ENCODE peak calls at places on chromosomes 4 and X, in eight cellular contexts. One of them, this sample, is unnamed.

GRCh38 chr4:1565598-1566295 is 118.4 kb downstream of the FAM53A start:
- DNase-seq in omental fat pad: no peak
- DNase-seq in OCI-LY7: no peak
- DNase-seq in H9: no peak
- DNase-seq in GM13977: no peak
- DNase-seq in HCT116: no peak
- DNase-seq in MM.1S: no peak
- DNase-seq in PC-3: no peak
- DNase-seq in this sample: peak

GRCh38 chr4:146275370-146275769 is 61.0 kb downstream of the REELD1 start:
- DNase-seq in omental fat pad: no peak
- DNase-seq in OCI-LY7: no peak
- DNase-seq in H9: no peak
- DNase-seq in GM13977: no peak
- DNase-seq in HCT116: no peak
- DNase-seq in MM.1S: no peak
- DNase-seq in PC-3: no peak
- DNase-seq in this sample: no peak

GRCh38 chrX:7372843-7373525 is 225.0 kb upstream of the PUDP start:
- DNase-seq in omental fat pad: no peak
- DNase-seq in OCI-LY7: no peak
- DNase-seq in H9: no peak
- DNase-seq in GM13977: no peak
- DNase-seq in HCT116: no peak
- DNase-seq in MM.1S: no peak
- DNase-seq in PC-3: peak
- DNase-seq in this sample: no peak

GRCh38 chr4:81021526-81021944 is 9.0 kb upstream of the BMP3 start:
- DNase-seq in omental fat pad: no peak
- DNase-seq in OCI-LY7: no peak
- DNase-seq in H9: no peak
- DNase-seq in GM13977: no peak
- DNase-seq in HCT116: no peak
- DNase-seq in MM.1S: no peak
- DNase-seq in PC-3: peak
- DNase-seq in this sample: no peak

GRCh38 chr4:111736516-111736915 is 408.7 kb upstream of the FAM241A start:
- DNase-seq in omental fat pad: no peak
- DNase-seq in OCI-LY7: no peak
- DNase-seq in H9: no peak
- DNase-seq in GM13977: no peak
- DNase-seq in HCT116: no peak
- DNase-seq in MM.1S: no peak
- DNase-seq in PC-3: no peak
- DNase-seq in this sample: no peak

GRCh38 chrX:30488092-30488491 is 89.5 kb downstream of the TASL start:
- DNase-seq in omental fat pad: no peak
- DNase-seq in OCI-LY7: no peak
- DNase-seq in H9: no peak
- DNase-seq in GM13977: peak
- DNase-seq in HCT116: peak
- DNase-seq in MM.1S: peak
- DNase-seq in PC-3: peak
- DNase-seq in this sample: no peak

GRCh38 chr4:152010680-152011079 is 249.9 kb upstream of the GATB start:
- DNase-seq in omental fat pad: no peak
- DNase-seq in OCI-LY7: no peak
- DNase-seq in H9: no peak
- DNase-seq in GM13977: no peak
- DNase-seq in HCT116: no peak
- DNase-seq in MM.1S: no peak
- DNase-seq in PC-3: peak
- DNase-seq in this sample: no peak

GRCh38 chr4:112885897-112886296 is 163.6 kb upstream of the ANK2 start:
- DNase-seq in omental fat pad: no peak
- DNase-seq in OCI-LY7: no peak
- DNase-seq in H9: no peak
- DNase-seq in GM13977: no peak
- DNase-seq in HCT116: no peak
- DNase-seq in MM.1S: no peak
- DNase-seq in PC-3: no peak
- DNase-seq in this sample: peak

GRCh38 chrX:63740382-63740781 is 44.6 kb downstream of the ARHGEF9 start:
- DNase-seq in omental fat pad: no peak
- DNase-seq in OCI-LY7: no peak
- DNase-seq in H9: no peak
- DNase-seq in GM13977: no peak
- DNase-seq in HCT116: no peak
- DNase-seq in MM.1S: peak
- DNase-seq in PC-3: no peak
- DNase-seq in this sample: no peak

GRCh38 chr4:39410415-39410814 is 3.7 kb downstream of the KLB start:
- DNase-seq in omental fat pad: no peak
- DNase-seq in OCI-LY7: peak
- DNase-seq in H9: no peak
- DNase-seq in GM13977: no peak
- DNase-seq in HCT116: no peak
- DNase-seq in MM.1S: no peak
- DNase-seq in PC-3: peak
- DNase-seq in this sample: no peak
- TF ChIP-seq CTCF in omental fat pad: no peak
- TF ChIP-seq CTCF in OCI-LY7: peak
- TF ChIP-seq CTCF in H9: no peak
- TF ChIP-seq CTCF in GM13977: peak
- TF ChIP-seq CTCF in HCT116: no peak
- TF ChIP-seq CTCF in MM.1S: no peak
- TF ChIP-seq CTCF in PC-3: peak
- TF ChIP-seq CTCF in this sample: no peak

DNA sequence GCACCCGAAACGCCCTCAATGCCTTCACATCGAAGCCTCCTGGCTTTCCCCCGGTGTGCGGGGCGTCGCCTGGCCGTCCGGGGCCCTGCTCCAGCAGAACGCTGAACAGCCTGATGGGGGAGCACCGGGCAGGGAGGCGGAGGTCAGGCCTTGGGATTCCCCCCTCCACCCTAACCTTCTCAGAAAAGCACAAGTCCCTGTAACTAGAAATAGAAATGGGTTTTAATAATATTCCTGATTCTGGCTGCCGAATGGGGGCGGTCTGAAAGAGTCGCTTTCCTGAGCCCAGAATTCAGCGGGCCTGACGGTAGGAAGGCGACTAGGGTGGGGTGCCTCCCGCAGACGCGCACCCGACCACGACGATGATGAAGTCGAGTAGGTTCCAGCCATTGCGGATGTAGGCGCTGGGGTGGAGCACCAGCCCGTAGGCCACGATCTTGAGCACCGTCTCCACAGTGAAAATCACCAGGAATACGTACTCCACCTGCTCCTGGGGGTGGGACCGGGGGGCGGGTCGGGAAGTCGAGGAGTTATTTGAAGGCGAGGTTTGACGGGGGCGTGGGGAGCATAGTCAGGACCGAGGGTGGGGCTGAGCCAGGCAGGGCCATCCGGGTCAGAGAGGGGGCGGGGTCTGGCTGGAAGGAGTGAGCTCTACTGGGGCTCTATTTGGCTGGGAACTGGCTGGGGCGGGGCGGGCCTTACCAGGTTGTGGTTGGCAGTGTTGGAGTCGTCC is 2.5 kb downstream of the CACNA1F start:
- DNase-seq in omental fat pad: peak
- DNase-seq in OCI-LY7: no peak
- DNase-seq in H9: peak
- DNase-seq in GM13977: peak
- DNase-seq in HCT116: no peak
- DNase-seq in MM.1S: peak
- DNase-seq in PC-3: no peak
- DNase-seq in this sample: peak
- TF ChIP-seq CTCF in omental fat pad: no peak
- TF ChIP-seq CTCF in OCI-LY7: no peak
- TF ChIP-seq CTCF in H9: peak
- TF ChIP-seq CTCF in GM13977: peak
- TF ChIP-seq CTCF in HCT116: no peak
- TF ChIP-seq CTCF in MM.1S: peak
- TF ChIP-seq CTCF in PC-3: no peak
- TF ChIP-seq CTCF in this sample: no peak

DNA sequence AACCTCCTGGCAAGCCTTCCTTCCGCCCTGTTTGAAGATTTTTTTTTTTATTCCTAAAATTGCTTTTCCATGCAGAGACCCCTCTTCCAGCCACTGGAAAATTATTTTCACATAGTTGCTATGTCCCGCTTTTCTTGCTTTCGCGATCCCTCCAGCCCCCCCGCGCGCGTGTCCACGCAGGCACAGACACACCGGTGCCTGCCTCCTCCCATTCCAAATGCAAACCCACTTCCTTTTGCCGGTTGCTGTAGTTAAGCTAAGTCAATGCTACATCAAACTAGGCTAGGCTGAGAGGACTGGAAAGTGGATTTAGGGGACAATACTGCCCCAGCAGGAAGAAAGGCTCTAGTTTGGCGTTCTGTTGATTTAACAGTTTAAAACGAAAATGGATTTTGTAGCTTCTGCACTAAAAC is 111.0 kb downstream of the DHX15 start:
- DNase-seq in omental fat pad: no peak
- DNase-seq in OCI-LY7: peak
- DNase-seq in H9: no peak
- DNase-seq in GM13977: peak
- DNase-seq in HCT116: no peak
- DNase-seq in MM.1S: peak
- DNase-seq in PC-3: peak
- DNase-seq in this sample: no peak
- TF ChIP-seq CTCF in omental fat pad: no peak
- TF ChIP-seq CTCF in OCI-LY7: peak
- TF ChIP-seq CTCF in H9: peak
- TF ChIP-seq CTCF in GM13977: no peak
- TF ChIP-seq CTCF in HCT116: no peak
- TF ChIP-seq CTCF in MM.1S: no peak
- TF ChIP-seq CTCF in PC-3: peak
- TF ChIP-seq CTCF in this sample: peak

DNA sequence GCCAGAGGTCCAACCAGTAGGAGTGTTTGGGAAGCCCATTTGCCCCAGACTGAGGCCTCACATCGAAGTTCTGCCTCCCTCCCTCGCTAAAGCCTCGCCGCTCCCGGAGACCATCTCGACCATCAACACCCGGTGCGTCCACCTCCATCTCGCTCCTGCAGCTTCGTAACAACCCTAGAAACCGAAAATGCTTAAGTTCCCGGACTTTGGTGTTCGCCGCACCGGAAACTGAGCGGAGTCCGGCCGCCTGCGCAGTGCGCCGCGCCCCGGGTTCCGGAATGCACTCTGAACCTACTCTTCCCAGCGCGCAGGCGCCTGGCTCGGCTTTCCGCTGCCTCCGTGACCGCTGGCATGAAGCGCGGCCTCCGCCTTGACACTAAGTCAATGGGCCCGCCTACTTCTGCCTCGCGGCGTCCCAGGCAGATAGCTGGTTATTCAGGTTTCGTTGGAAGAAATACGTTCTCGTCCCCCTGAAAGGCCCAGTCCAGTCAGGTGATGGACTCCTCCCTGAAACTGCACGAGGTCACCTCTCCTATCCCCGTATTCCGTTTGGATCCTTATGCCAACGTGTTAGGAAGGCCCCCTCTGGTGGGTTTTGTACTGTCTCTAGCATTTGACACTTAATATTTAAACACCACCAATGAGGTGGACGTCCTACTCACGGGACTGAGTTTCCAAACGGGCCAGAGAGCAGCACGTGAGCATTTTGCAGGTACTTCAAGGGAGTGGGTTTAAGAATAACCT is 21.4 kb downstream of the FABP2 start:
- DNase-seq in omental fat pad: peak
- DNase-seq in OCI-LY7: peak
- DNase-seq in H9: peak
- DNase-seq in GM13977: peak
- DNase-seq in HCT116: peak
- DNase-seq in MM.1S: peak
- DNase-seq in PC-3: peak
- DNase-seq in this sample: peak
- TF ChIP-seq CTCF in omental fat pad: no peak
- TF ChIP-seq CTCF in OCI-LY7: peak
- TF ChIP-seq CTCF in H9: peak
- TF ChIP-seq CTCF in GM13977: no peak
- TF ChIP-seq CTCF in HCT116: no peak
- TF ChIP-seq CTCF in MM.1S: peak
- TF ChIP-seq CTCF in PC-3: no peak
- TF ChIP-seq CTCF in this sample: no peak

DNA sequence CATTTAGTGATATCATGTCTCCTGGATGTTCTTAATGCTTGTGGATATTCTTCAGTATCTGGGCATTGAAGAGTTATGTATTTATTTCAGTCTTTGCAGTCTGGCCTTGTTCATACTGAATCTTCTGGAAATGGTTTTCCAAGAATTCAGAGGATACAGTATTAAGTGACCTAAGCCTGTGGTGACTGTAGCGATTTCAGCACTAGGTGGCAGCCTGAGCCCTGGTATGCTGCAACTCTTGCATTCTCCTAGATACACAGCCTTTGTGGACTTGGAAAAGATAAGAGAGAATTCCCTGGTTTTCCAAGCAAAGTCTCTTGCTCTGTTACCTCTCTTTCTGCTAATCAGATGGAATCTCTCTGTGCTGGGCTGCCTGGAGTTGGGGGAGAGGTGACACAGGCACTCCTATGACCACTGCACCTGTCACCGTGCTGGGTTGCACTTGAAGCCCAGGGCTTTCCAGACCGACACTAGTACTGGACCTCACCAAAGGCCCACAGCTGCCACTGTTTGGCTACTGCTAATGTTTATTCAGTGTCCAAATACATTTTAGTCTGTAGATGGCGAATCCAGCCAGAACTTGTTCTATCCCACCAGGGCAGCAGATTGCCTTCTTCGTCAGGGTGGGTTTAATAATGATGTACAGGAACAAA is 19.3 kb upstream of the SPIN2A start:
- DNase-seq in omental fat pad: no peak
- DNase-seq in OCI-LY7: peak
- DNase-seq in H9: peak
- DNase-seq in GM13977: no peak
- DNase-seq in HCT116: peak
- DNase-seq in MM.1S: peak
- DNase-seq in PC-3: peak
- DNase-seq in this sample: peak
- TF ChIP-seq CTCF in omental fat pad: no peak
- TF ChIP-seq CTCF in OCI-LY7: peak
- TF ChIP-seq CTCF in H9: peak
- TF ChIP-seq CTCF in GM13977: peak
- TF ChIP-seq CTCF in HCT116: peak
- TF ChIP-seq CTCF in MM.1S: peak
- TF ChIP-seq CTCF in PC-3: peak
- TF ChIP-seq CTCF in this sample: no peak